ENCODE peak calls at places on chromosomes 6 and 20, in five cellular contexts. S is ureter, P is hippocampal formation, K is EL, T is WTC11. X is an unnamed sample.

GRCh38 chr6:57423468-57423867 is 106.0 kb downstream of the PRIM2 start:
- DNase-seq in S (no peak), P (no peak), K (peak), T (peak), X (peak)

GRCh38 chr6:90369024-90369519 is 72.4 kb upstream of the BACH2 start:
- DNase-seq in S (peak), P (no peak), K (peak), T (no peak), X (peak)

GRCh38 chr6:146847426-146847825 is 248.7 kb downstream of the ADGB start:
- DNase-seq in S (no peak), P (no peak), K (peak), T (no peak), X (no peak)

GRCh38 chr6:137602311-137602710 is 108.1 kb upstream of the OLIG3 start:
- DNase-seq in S (no peak), P (no peak), K (no peak), T (no peak), X (no peak)

GRCh38 chr20:50333856-50334255 is 143.2 kb downstream of the CEBPB start:
- DNase-seq in S (no peak), P (no peak), K (no peak), T (no peak), X (no peak)

GRCh38 chr6:4360920-4361319 is 225.5 kb upstream of the ECI2 start:
- DNase-seq in S (no peak), P (no peak), K (no peak), T (no peak), X (no peak)

GRCh38 chr20:3340443-3340842 is 67.0 kb downstream of the DNAAF9 start:
- DNase-seq in S (no peak), P (peak), K (no peak), T (no peak), X (no peak)

GRCh38 chr6:79864001-79864400 is 83.4 kb downstream of the ELOVL4 start:
- DNase-seq in S (no peak), P (no peak), K (no peak), T (no peak), X (no peak)

GRCh38 chr6:15254074-15254975 is 8.5 kb downstream of the JARID2 start:
- DNase-seq in S (no peak), P (peak), K (peak), T (no peak), X (no peak)

GRCh38 chr6:164040994-164041393 is 626.5 kb downstream of the QKI start:
- DNase-seq in S (no peak), P (no peak), K (no peak), T (no peak), X (no peak)

GRCh38 chr6:41294463-41294862 is 8.0 kb upstream of the TREM1 start:
- DNase-seq in S (no peak), P (no peak), K (no peak), T (no peak), X (no peak)

GRCh38 chr6:1802495-1803395 is 193.0 kb downstream of the FOXC1 start:
- DNase-seq in S (no peak), P (no peak), K (no peak), T (no peak), X (no peak)

GRCh38 chr6:67757465-67758033 is 877.5 kb upstream of the ADGRB3 start:
- DNase-seq in S (no peak), P (no peak), K (no peak), T (no peak), X (no peak)

GRCh38 chr6:117387454-117387974 is 38.2 kb downstream of the ROS1 start:
- DNase-seq in S (no peak), P (no peak), K (no peak), T (no peak), X (no peak)

GRCh38 chr6:144667517-144667916 is 382.4 kb downstream of the UTRN start:
- DNase-seq in S (no peak), P (no peak), K (no peak), T (no peak), X (no peak)

GRCh38 chr6:20673458-20673857 is 139.2 kb downstream of the CDKAL1 start:
- DNase-seq in S (no peak), P (no peak), K (no peak), T (no peak), X (no peak)

GRCh38 chr6:30500421-30501069 is 11.2 kb downstream of the HLA-E start:
- DNase-seq in S (no peak), P (no peak), K (peak), T (no peak), X (no peak)

GRCh38 chr20:1696521-1697209 is 39.1 kb upstream of the SIRPG start:
- DNase-seq in S (no peak), P (no peak), K (no peak), T (no peak), X (no peak)

GRCh38 chr6:143612186-143612585 is 65.6 kb upstream of the PHACTR2 start:
- DNase-seq in S (no peak), P (no peak), K (no peak), T (no peak), X (no peak)

GRCh38 chr6:139801571-139802321 is 427.3 kb upstream of the CITED2 start:
- DNase-seq in S (no peak), P (no peak), K (no peak), T (no peak), X (peak)

GRCh38 chr6:97459986-97460385 is 177.0 kb upstream of the MMS22L start:
- DNase-seq in S (no peak), P (no peak), K (no peak), T (no peak), X (no peak)

GRCh38 chr6:107132330-107132954 is 17.1 kb upstream of the BEND3 start:
- DNase-seq in S (no peak), P (no peak), K (peak), T (no peak), X (no peak)

GRCh38 chr6:148429423-148429822 is 86.8 kb downstream of the SASH1 start:
- DNase-seq in S (no peak), P (no peak), K (no peak), T (no peak), X (no peak)

GRCh38 chr6:56677559-56677958 is 34.9 kb upstream of the DST start:
- DNase-seq in S (no peak), P (no peak), K (peak), T (no peak), X (no peak)

GRCh38 chr20:47656313-47656712 is 129.0 kb downstream of the SULF2 start:
- DNase-seq in S (no peak), P (no peak), K (no peak), T (no peak), X (no peak)

GRCh38 chr6:135128268-135128914 is 52.7 kb upstream of the MYB start:
- DNase-seq in S (no peak), P (no peak), K (no peak), T (no peak), X (no peak)

X was measured in iPS DF 19.7.